ENCODE peak calls at places on chromosome 20, in nine cellular contexts. K is GM13976, H is fibroblast of the aortic adventitia, C is brain microvascular endothelial cell, V is heart right ventricle, W is GM12865, R is psoas muscle, G is endothelial cell, O is B cell. Q is an unnamed sample.

GRCh38 chr20:51696304-51697118 is 71.7 kb downstream of the ATP9A start:
- DNase-seq in K (no peak), H (peak), C (no peak), V (no peak), W (no peak), R (no peak), G (no peak), O (no peak), Q (no peak)

GRCh38 chr20:44596010-44596409 is 13.6 kb downstream of the PKIG start:
- DNase-seq in K (no peak), H (no peak), C (no peak), V (no peak), W (no peak), R (no peak), G (no peak), O (no peak), Q (no peak)

GRCh38 chr20:61869750-61870507 is 195.8 kb downstream of the TAF4 start:
- DNase-seq in K (no peak), H (no peak), C (no peak), V (no peak), W (no peak), R (no peak), G (no peak), O (no peak), Q (no peak)

GRCh38 chr20:60062431-60063336 is 104.5 kb downstream of the CDH26 start:
- DNase-seq in K (no peak), H (peak), C (peak), V (no peak), W (no peak), R (peak), G (no peak), O (no peak), Q (no peak)

GRCh38 chr20:14142171-14142570 is 146.9 kb downstream of the MACROD2 start:
- DNase-seq in K (peak), H (peak), C (peak), V (peak), W (peak), R (no peak), G (peak), O (no peak), Q (peak)

GRCh38 chr20:50153153-50153499 is 397 bp downstream of the PEDS1 start:
- DNase-seq in K (no peak), H (no peak), C (no peak), V (no peak), W (no peak), R (no peak), G (no peak), O (no peak), Q (no peak)

GRCh38 chr20:836188-836587 is 2.7 kb downstream of the FAM110A start:
- DNase-seq in K (no peak), H (no peak), C (no peak), V (no peak), W (no peak), R (no peak), G (no peak), O (no peak), Q (no peak)

GRCh38 chr20:24965065-24965919 is 16.2 kb downstream of the CST7 start:
- DNase-seq in K (no peak), H (no peak), C (no peak), V (no peak), W (no peak), R (no peak), G (no peak), O (no peak), Q (no peak)

GRCh38 chr20:18628330-18628941 is 40.6 kb downstream of the DTD1 start:
- DNase-seq in K (no peak), H (no peak), C (no peak), V (no peak), W (peak), R (no peak), G (peak), O (no peak), Q (peak)

GRCh38 chr20:4534315-4534714 is 187.4 kb upstream of the PRND start:
- DNase-seq in K (no peak), H (no peak), C (no peak), V (no peak), W (no peak), R (no peak), G (no peak), O (no peak), Q (no peak)

GRCh38 chr20:17882834-17883591 is 85.6 kb downstream of the SNX5 start:
- DNase-seq in K (no peak), H (no peak), C (no peak), V (no peak), W (no peak), R (no peak), G (no peak), O (no peak), Q (no peak)

GRCh38 chr20:20462185-20462584 is 94.3 kb downstream of the INSM1 start:
- DNase-seq in K (no peak), H (no peak), C (no peak), V (no peak), W (no peak), R (no peak), G (no peak), O (no peak), Q (no peak)

GRCh38 chr20:31720486-31721407 is 1.9 kb downstream of the BCL2L1 start:
- DNase-seq in K (no peak), H (no peak), C (no peak), V (no peak), W (peak), R (no peak), G (no peak), O (no peak), Q (no peak)

DNA sequence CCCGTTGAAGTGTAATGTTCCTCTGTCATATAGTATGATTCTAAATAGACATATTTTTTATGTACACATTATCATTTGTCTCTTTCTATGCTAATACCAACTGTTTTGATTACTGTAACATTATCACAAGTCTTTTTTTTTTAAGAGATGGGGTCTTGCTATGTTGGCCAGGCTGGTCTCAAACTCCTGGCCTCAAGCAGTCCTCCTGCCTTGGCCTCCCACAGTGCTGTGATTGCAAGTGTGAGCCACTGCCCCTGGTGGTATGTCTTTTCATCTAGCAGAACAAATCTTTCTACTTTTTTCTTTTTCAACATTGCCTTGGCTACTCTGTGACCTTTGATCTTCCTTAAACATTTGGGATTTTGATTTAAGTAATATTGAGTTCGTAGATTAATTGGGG is 57.7 kb downstream of the SLX4IP start:
- DNase-seq in K (no peak), H (no peak), C (no peak), V (no peak), W (no peak), R (no peak), G (no peak), O (no peak), Q (no peak)
- TF ChIP-seq CTCF in K (no peak), H (no peak), C (no peak), V (no peak), W (no peak), R (no peak), G (no peak), O (no peak), Q (no peak)

DNA sequence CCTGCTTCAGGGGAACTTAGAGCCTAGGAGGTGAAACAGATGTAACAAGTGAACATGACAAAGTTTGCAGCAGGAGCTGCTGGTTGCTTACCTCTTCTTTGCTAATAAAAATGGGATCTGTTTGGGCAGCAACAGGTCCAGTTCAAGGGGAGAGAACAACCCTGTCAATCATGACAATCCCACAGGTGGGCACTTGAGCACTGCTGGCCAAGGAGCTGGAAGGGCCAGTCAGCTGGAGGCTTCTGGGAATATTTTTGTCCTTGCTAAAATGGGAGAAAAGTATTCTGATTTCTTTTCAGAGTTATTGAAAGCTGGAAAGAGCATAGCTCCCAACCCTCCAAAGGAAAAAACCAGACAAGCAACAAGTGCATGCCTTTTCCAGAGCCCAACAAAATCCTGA is 477.7 kb upstream of the SULF2 start:
- DNase-seq in K (no peak), H (no peak), C (no peak), V (no peak), W (no peak), R (no peak), G (no peak), O (no peak), Q (no peak)
- TF ChIP-seq CTCF in K (no peak), H (no peak), C (no peak), V (no peak), W (no peak), R (no peak), G (no peak), O (no peak), Q (no peak)

DNA sequence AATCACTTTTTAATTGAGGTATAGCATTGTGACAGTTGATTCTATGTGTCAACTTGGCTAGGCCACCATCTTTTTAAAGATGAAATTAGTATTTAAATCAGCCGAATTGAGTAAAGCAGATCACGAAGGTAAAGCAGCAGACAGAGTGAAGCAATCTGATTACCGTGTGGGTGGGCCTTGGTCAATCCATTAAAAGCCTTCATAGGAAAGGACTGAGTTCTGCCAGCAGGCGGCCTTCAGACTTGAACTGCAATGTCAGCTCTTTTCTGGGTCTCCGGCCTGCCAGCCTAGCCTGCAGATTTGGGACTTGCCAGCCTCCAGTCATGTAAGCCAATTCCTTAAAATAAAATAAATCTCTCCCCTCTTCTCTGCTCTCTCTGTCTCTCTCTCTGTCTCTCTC is 22.4 kb upstream of the TGM2 start:
- DNase-seq in K (no peak), H (peak), C (no peak), V (no peak), W (no peak), R (no peak), G (no peak), O (no peak), Q (no peak)
- TF ChIP-seq CTCF in K (no peak), H (peak), C (peak), V (no peak), W (no peak), R (no peak), G (no peak), O (no peak), Q (no peak)

GRCh38 chr20:11352041-11352440 is 565.7 kb upstream of the BTBD3 start:
- DNase-seq in K (no peak), H (no peak), C (no peak), V (no peak), W (no peak), R (no peak), G (no peak), O (no peak), Q (no peak)

GRCh38 chr20:11344939-11345338 is 572.8 kb upstream of the BTBD3 start:
- DNase-seq in K (no peak), H (no peak), C (no peak), V (no peak), W (no peak), R (no peak), G (no peak), O (no peak), Q (no peak)

GRCh38 chr20:11354841-11355240 is 562.9 kb upstream of the BTBD3 start:
- DNase-seq in K (no peak), H (no peak), C (no peak), V (no peak), W (no peak), R (no peak), G (no peak), O (no peak), Q (no peak)

GRCh38 chr20:11355338-11355737 is 562.4 kb upstream of the BTBD3 start:
- DNase-seq in K (no peak), H (no peak), C (no peak), V (no peak), W (no peak), R (no peak), G (no peak), O (no peak), Q (no peak)

GRCh38 chr20:11350126-11351005 is 567.3 kb upstream of the BTBD3 start:
- DNase-seq in K (no peak), H (peak), C (no peak), V (no peak), W (no peak), R (no peak), G (no peak), O (no peak), Q (no peak)
- TF ChIP-seq CTCF in K (no peak), H (no peak), C (no peak), V (no peak), W (no peak), R (no peak), G (no peak), O (no peak), Q (no peak)

DNA sequence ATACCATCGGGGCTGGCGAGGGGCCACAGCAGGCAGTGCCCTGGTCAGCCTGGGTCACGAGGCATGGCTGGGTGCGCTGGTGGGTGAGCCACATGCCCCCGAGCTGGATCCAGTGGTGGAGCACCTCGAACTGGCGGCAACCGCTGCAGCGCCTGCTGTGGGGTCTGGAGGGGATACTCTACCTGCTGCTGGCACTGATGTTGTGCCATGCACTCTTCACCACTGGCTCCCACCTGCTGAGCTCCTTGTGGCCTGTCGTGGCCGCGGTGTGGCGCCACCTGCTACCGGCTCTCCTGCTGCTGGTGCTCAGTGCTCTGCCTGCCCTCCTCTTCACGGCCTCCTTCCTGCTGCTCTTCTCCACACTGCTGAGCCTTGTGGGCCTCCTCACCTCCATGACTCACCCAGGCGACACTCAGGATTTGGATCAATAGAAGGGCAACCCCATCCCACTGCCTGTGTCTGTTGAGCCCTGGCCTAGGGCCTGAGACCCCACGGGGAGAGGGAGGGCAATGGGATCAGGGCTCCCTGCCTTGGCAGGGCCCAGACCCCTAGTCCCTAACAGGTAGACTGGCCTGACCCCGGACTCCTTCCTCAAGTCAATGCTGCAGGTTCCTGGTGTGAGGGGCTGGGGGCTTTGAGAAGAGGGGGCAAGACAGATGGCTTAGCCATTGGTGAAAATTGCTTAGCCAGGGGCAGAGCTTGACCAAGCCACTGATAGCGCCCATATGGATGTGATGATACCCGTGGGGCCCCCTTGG is 598 bp downstream of the TMEM239 start:
- DNase-seq in K (no peak), H (no peak), C (no peak), V (no peak), W (peak), R (no peak), G (no peak), O (peak), Q (no peak)
- TF ChIP-seq CTCF in K (no peak), H (no peak), C (peak), V (no peak), W (peak), R (no peak), G (no peak), O (no peak), Q (no peak)

GRCh38 chr20:36275011-36275410 is 31.1 kb upstream of the DLGAP4 start:
- DNase-seq in K (peak), H (no peak), C (no peak), V (no peak), W (no peak), R (peak), G (no peak), O (no peak), Q (no peak)

GRCh38 chr20:36271639-36272546 is 34.2 kb upstream of the DLGAP4 start:
- DNase-seq in K (peak), H (no peak), C (no peak), V (no peak), W (no peak), R (peak), G (no peak), O (no peak), Q (no peak)

GRCh38 chr20:36274248-36274841 is 31.8 kb upstream of the DLGAP4 start:
- DNase-seq in K (peak), H (no peak), C (no peak), V (no peak), W (no peak), R (peak), G (no peak), O (no peak), Q (no peak)

GRCh38 chr20:36272547-36273220 is 33.5 kb upstream of the DLGAP4 start:
- DNase-seq in K (peak), H (no peak), C (no peak), V (no peak), W (no peak), R (peak), G (no peak), O (no peak), Q (no peak)

DNA sequence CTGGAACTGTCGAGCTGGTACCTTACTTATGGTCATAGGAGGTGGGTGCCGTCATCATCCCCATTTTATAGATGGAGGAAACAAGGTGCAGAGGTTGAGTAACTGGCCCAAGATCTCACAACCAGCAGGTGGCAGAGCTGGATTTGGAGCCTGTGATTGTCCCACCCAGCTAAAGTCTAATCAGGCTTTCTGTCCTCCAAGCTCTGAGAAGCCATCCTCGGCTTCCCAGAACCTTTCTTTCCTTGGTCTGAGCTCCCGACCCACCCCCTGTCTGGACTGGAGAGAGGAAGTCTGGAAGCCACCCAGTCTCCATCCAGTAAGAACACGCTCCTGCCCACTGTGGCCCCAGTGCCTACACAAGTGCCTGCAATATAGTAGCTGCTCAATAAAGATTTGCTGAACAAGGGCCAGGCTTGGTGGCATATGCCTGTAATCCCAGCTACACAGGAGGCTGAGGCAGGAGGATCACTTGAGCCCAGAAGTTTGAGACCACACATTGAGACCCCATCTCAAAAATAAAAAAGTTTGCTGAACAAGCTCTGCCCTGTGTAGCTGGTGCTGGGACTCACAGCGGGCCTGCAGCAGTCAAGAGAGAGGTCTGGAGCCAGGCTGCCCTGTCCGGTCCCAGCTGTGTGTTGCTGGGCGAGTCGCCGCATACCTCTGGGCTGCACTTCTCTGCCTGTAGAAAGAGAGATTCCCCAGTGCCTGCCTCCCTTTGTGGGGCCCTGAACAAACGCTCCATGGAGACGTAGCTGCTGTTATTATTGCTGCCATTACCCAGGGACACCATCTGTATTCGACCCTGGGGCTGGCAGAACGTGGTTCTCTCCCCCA is 32.5 kb upstream of the DLGAP4 start:
- DNase-seq in K (peak), H (peak), C (peak), V (no peak), W (peak), R (peak), G (no peak), O (no peak), Q (peak)
- TF ChIP-seq CTCF in K (peak), H (peak), C (peak), V (no peak), W (peak), R (peak), G (no peak), O (peak), Q (peak)

DNA sequence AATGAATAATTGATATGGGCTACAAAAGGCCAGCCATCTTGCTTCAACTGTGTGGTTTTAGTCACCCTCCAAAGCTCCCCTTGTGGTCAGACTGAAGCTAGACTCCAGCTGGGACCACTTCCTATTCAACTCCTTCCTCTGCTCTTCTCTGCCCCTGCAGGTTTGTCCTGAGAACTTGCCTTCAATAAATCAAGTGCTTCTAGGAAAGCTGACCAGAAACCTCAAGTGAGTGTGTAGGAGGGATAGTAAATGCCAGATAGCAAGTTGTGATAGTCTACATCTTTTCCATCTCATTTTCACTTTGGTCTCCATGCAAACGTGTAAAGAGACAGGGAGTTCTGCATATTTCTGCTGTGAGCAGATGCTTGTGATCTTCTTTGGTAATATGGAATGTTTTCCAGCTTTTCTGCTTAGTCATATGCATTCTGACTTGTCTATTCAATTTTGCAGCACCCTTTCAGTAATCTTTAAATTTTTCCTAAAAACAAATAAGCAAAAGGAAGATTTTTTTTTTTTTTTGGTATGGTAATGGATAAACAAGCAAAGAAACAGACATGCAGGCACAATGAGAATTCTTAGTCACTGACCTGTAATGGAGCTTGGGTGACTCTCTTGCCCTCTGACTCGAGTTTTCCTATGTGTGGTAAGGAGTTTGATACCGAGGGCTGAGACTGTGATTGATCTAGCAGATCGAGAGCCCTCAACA is 201.3 kb upstream of the BTBD3 start:
- DNase-seq in K (no peak), H (peak), C (peak), V (no peak), W (peak), R (no peak), G (peak), O (no peak), Q (peak)
- TF ChIP-seq CTCF in K (no peak), H (peak), C (peak), V (no peak), W (no peak), R (no peak), G (peak), O (no peak), Q (peak)